ENCODE peak calls at places on chromosomes 11 and 22, in nine cellular contexts. One of them, this sample, is unnamed.

GRCh38 chr11:59801981-59802638 is 8.5 kb downstream of the MRPL16 start:
- DNase-seq in heart left ventricle: peak
- DNase-seq in cardiac fibroblast: peak
- DNase-seq in cardiac muscle cell: peak
- DNase-seq in brain microvascular endothelial cell: peak
- DNase-seq in BJ: no peak
- DNase-seq in NB4: no peak
- DNase-seq in epithelial cell of esophagus: peak
- DNase-seq in stomach: no peak
- DNase-seq in this sample: peak

GRCh38 chr11:68127791-68128681 is 6.8 kb upstream of the CHKA start:
- DNase-seq in heart left ventricle: peak
- DNase-seq in cardiac fibroblast: no peak
- DNase-seq in cardiac muscle cell: peak
- DNase-seq in brain microvascular endothelial cell: no peak
- DNase-seq in BJ: no peak
- DNase-seq in NB4: no peak
- DNase-seq in epithelial cell of esophagus: no peak
- DNase-seq in stomach: peak
- DNase-seq in this sample: no peak

GRCh38 chr11:79212711-79213110 is 228.1 kb downstream of the TENM4 start:
- DNase-seq in heart left ventricle: no peak
- DNase-seq in cardiac fibroblast: no peak
- DNase-seq in cardiac muscle cell: no peak
- DNase-seq in brain microvascular endothelial cell: no peak
- DNase-seq in BJ: no peak
- DNase-seq in NB4: no peak
- DNase-seq in epithelial cell of esophagus: no peak
- DNase-seq in stomach: no peak
- DNase-seq in this sample: peak

GRCh38 chr11:33942954-33943353 is 51.1 kb upstream of the LMO2 start:
- DNase-seq in heart left ventricle: peak
- DNase-seq in cardiac fibroblast: peak
- DNase-seq in cardiac muscle cell: peak
- DNase-seq in brain microvascular endothelial cell: peak
- DNase-seq in BJ: peak
- DNase-seq in NB4: peak
- DNase-seq in epithelial cell of esophagus: peak
- DNase-seq in stomach: no peak
- DNase-seq in this sample: no peak

GRCh38 chr11:77289737-77290136 is 11.7 kb downstream of the GDPD4 start:
- DNase-seq in heart left ventricle: no peak
- DNase-seq in cardiac fibroblast: no peak
- DNase-seq in cardiac muscle cell: no peak
- DNase-seq in brain microvascular endothelial cell: no peak
- DNase-seq in BJ: no peak
- DNase-seq in NB4: no peak
- DNase-seq in epithelial cell of esophagus: no peak
- DNase-seq in stomach: no peak
- DNase-seq in this sample: no peak

GRCh38 chr11:69635804-69636511 is 5.0 kb upstream of the CCND1 start:
- DNase-seq in heart left ventricle: no peak
- DNase-seq in cardiac fibroblast: no peak
- DNase-seq in cardiac muscle cell: no peak
- DNase-seq in brain microvascular endothelial cell: no peak
- DNase-seq in BJ: no peak
- DNase-seq in NB4: no peak
- DNase-seq in epithelial cell of esophagus: no peak
- DNase-seq in stomach: no peak
- DNase-seq in this sample: no peak

GRCh38 chr22:36505998-36506635 is 723 bp downstream of the FOXRED2 start:
- DNase-seq in heart left ventricle: peak
- DNase-seq in cardiac fibroblast: no peak
- DNase-seq in cardiac muscle cell: no peak
- DNase-seq in brain microvascular endothelial cell: no peak
- DNase-seq in BJ: no peak
- DNase-seq in NB4: no peak
- DNase-seq in epithelial cell of esophagus: no peak
- DNase-seq in stomach: no peak
- DNase-seq in this sample: no peak

GRCh38 chr11:12192796-12193514 is 82.6 kb downstream of the MICAL2 start:
- DNase-seq in heart left ventricle: no peak
- DNase-seq in cardiac fibroblast: no peak
- DNase-seq in cardiac muscle cell: no peak
- DNase-seq in brain microvascular endothelial cell: no peak
- DNase-seq in BJ: no peak
- DNase-seq in NB4: no peak
- DNase-seq in epithelial cell of esophagus: no peak
- DNase-seq in stomach: no peak
- DNase-seq in this sample: no peak

GRCh38 chr22:36759481-36760159 is 16.3 kb downstream of the IFT27 start:
- DNase-seq in heart left ventricle: no peak
- DNase-seq in cardiac fibroblast: no peak
- DNase-seq in cardiac muscle cell: no peak
- DNase-seq in brain microvascular endothelial cell: no peak
- DNase-seq in BJ: no peak
- DNase-seq in NB4: no peak
- DNase-seq in epithelial cell of esophagus: no peak
- DNase-seq in stomach: no peak
- DNase-seq in this sample: no peak

GRCh38 chr11:110086892-110087309 is 6.3 kb upstream of the ZC3H12C start:
- DNase-seq in heart left ventricle: no peak
- DNase-seq in cardiac fibroblast: peak
- DNase-seq in cardiac muscle cell: peak
- DNase-seq in brain microvascular endothelial cell: peak
- DNase-seq in BJ: no peak
- DNase-seq in NB4: no peak
- DNase-seq in epithelial cell of esophagus: peak
- DNase-seq in stomach: no peak
- DNase-seq in this sample: no peak

GRCh38 chr11:65047581-65048422 is 6.8 kb downstream of the SAC3D1 start:
- DNase-seq in heart left ventricle: peak
- DNase-seq in cardiac fibroblast: no peak
- DNase-seq in cardiac muscle cell: peak
- DNase-seq in brain microvascular endothelial cell: no peak
- DNase-seq in BJ: no peak
- DNase-seq in NB4: no peak
- DNase-seq in epithelial cell of esophagus: no peak
- DNase-seq in stomach: no peak
- DNase-seq in this sample: no peak

GRCh38 chr11:12167098-12167999 is 57.0 kb downstream of the MICAL2 start:
- DNase-seq in heart left ventricle: peak
- DNase-seq in cardiac fibroblast: peak
- DNase-seq in cardiac muscle cell: peak
- DNase-seq in brain microvascular endothelial cell: peak
- DNase-seq in BJ: peak
- DNase-seq in NB4: peak
- DNase-seq in epithelial cell of esophagus: peak
- DNase-seq in stomach: no peak
- DNase-seq in this sample: peak

GRCh38 chr22:21064917-21065864 is 19.4 kb downstream of the LRRC74B start:
- DNase-seq in heart left ventricle: no peak
- DNase-seq in cardiac fibroblast: no peak
- DNase-seq in cardiac muscle cell: no peak
- DNase-seq in brain microvascular endothelial cell: no peak
- DNase-seq in BJ: no peak
- DNase-seq in NB4: no peak
- DNase-seq in epithelial cell of esophagus: no peak
- DNase-seq in stomach: no peak
- DNase-seq in this sample: no peak

GRCh38 chr22:38967451-38968450 is 10.3 kb downstream of the APOBEC3A start:
- DNase-seq in heart left ventricle: no peak
- DNase-seq in cardiac fibroblast: no peak
- DNase-seq in cardiac muscle cell: no peak
- DNase-seq in brain microvascular endothelial cell: no peak
- DNase-seq in BJ: no peak
- DNase-seq in NB4: peak
- DNase-seq in epithelial cell of esophagus: no peak
- DNase-seq in stomach: peak
- DNase-seq in this sample: no peak

GRCh38 chr11:129423426-129423825 is 47.8 kb downstream of the BARX2 start:
- DNase-seq in heart left ventricle: no peak
- DNase-seq in cardiac fibroblast: no peak
- DNase-seq in cardiac muscle cell: no peak
- DNase-seq in brain microvascular endothelial cell: no peak
- DNase-seq in BJ: no peak
- DNase-seq in NB4: no peak
- DNase-seq in epithelial cell of esophagus: no peak
- DNase-seq in stomach: no peak
- DNase-seq in this sample: no peak

GRCh38 chr11:1367721-1368120 is 22.0 kb upstream of the BRSK2 start:
- DNase-seq in heart left ventricle: no peak
- DNase-seq in cardiac fibroblast: no peak
- DNase-seq in cardiac muscle cell: no peak
- DNase-seq in brain microvascular endothelial cell: no peak
- DNase-seq in BJ: no peak
- DNase-seq in NB4: no peak
- DNase-seq in epithelial cell of esophagus: no peak
- DNase-seq in stomach: no peak
- DNase-seq in this sample: no peak

GRCh38 chr11:126219547-126219946 is 8.0 kb downstream of the FAM118B start:
- DNase-seq in heart left ventricle: no peak
- DNase-seq in cardiac fibroblast: no peak
- DNase-seq in cardiac muscle cell: no peak
- DNase-seq in brain microvascular endothelial cell: no peak
- DNase-seq in BJ: no peak
- DNase-seq in NB4: no peak
- DNase-seq in epithelial cell of esophagus: no peak
- DNase-seq in stomach: no peak
- DNase-seq in this sample: no peak

GRCh38 chr11:26741036-26741435 is 19.2 kb upstream of the SLC5A12 start:
- DNase-seq in heart left ventricle: no peak
- DNase-seq in cardiac fibroblast: peak
- DNase-seq in cardiac muscle cell: peak
- DNase-seq in brain microvascular endothelial cell: peak
- DNase-seq in BJ: no peak
- DNase-seq in NB4: no peak
- DNase-seq in epithelial cell of esophagus: no peak
- DNase-seq in stomach: no peak
- DNase-seq in this sample: no peak

GRCh38 chr22:17754233-17754925 is 19.9 kb downstream of the BID start:
- DNase-seq in heart left ventricle: no peak
- DNase-seq in cardiac fibroblast: no peak
- DNase-seq in cardiac muscle cell: no peak
- DNase-seq in brain microvascular endothelial cell: no peak
- DNase-seq in BJ: no peak
- DNase-seq in NB4: peak
- DNase-seq in epithelial cell of esophagus: no peak
- DNase-seq in stomach: no peak
- DNase-seq in this sample: no peak

GRCh38 chr11:104883342-104883741 is 14.9 kb downstream of the CASP12 start:
- DNase-seq in heart left ventricle: no peak
- DNase-seq in cardiac fibroblast: no peak
- DNase-seq in cardiac muscle cell: no peak
- DNase-seq in brain microvascular endothelial cell: no peak
- DNase-seq in BJ: no peak
- DNase-seq in NB4: no peak
- DNase-seq in epithelial cell of esophagus: peak
- DNase-seq in stomach: no peak
- DNase-seq in this sample: no peak

GRCh38 chr22:48923165-48923875 is 904.4 kb downstream of the BRD1 start:
- DNase-seq in heart left ventricle: no peak
- DNase-seq in cardiac fibroblast: no peak
- DNase-seq in cardiac muscle cell: no peak
- DNase-seq in brain microvascular endothelial cell: no peak
- DNase-seq in BJ: no peak
- DNase-seq in NB4: no peak
- DNase-seq in epithelial cell of esophagus: no peak
- DNase-seq in stomach: peak
- DNase-seq in this sample: no peak

GRCh38 chr11:68840661-68841653 is 759 bp downstream of the CPT1A start:
- DNase-seq in heart left ventricle: peak
- DNase-seq in cardiac fibroblast: peak
- DNase-seq in cardiac muscle cell: peak
- DNase-seq in brain microvascular endothelial cell: no peak
- DNase-seq in BJ: no peak
- DNase-seq in NB4: peak
- DNase-seq in epithelial cell of esophagus: no peak
- DNase-seq in stomach: peak
- DNase-seq in this sample: no peak

DNA sequence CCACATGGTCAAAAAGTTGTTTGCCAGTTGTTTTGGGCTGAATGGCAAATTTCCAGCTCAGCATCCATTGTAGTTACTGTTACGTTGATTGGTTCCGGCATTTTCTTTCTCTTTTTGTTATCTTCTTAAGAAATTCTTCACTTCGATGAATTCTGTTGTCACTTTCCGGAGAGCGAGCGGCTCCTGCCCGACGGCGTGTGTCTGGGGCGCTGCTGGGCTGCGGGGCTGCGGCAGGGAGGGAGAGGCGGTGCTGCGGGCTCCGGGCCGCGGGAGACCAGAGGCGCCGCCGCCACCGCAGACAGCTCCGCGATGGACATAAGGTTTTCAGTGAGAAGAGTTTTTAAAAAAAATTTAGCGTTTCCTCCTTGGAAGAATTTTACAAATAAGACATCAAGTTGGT is 117.4 kb downstream of the RRM1 start:
- DNase-seq in heart left ventricle: no peak
- DNase-seq in cardiac fibroblast: no peak
- DNase-seq in cardiac muscle cell: no peak
- DNase-seq in brain microvascular endothelial cell: no peak
- DNase-seq in BJ: no peak
- DNase-seq in NB4: no peak
- DNase-seq in epithelial cell of esophagus: no peak
- DNase-seq in stomach: no peak
- DNase-seq in this sample: no peak
- H3K4me3 ChIP-seq in heart left ventricle: no peak
- H3K4me3 ChIP-seq in cardiac fibroblast: no peak
- H3K4me3 ChIP-seq in cardiac muscle cell: no peak
- H3K4me3 ChIP-seq in brain microvascular endothelial cell: no peak
- H3K4me3 ChIP-seq in BJ: no peak
- H3K4me3 ChIP-seq in NB4: no peak
- H3K4me3 ChIP-seq in epithelial cell of esophagus: no peak
- H3K4me3 ChIP-seq in stomach: no peak
- H3K4me3 ChIP-seq in this sample: no peak

GRCh38 chr22:27551402-27551801 is 250.2 kb downstream of the MN1 start:
- DNase-seq in heart left ventricle: no peak
- DNase-seq in cardiac fibroblast: no peak
- DNase-seq in cardiac muscle cell: no peak
- DNase-seq in brain microvascular endothelial cell: no peak
- DNase-seq in BJ: no peak
- DNase-seq in NB4: peak
- DNase-seq in epithelial cell of esophagus: no peak
- DNase-seq in stomach: no peak
- DNase-seq in this sample: no peak
- TF ChIP-seq CTCF in heart left ventricle: no peak
- TF ChIP-seq CTCF in cardiac fibroblast: no peak
- TF ChIP-seq CTCF in cardiac muscle cell: no peak
- TF ChIP-seq CTCF in brain microvascular endothelial cell: no peak
- TF ChIP-seq CTCF in BJ: no peak
- TF ChIP-seq CTCF in NB4: no peak
- TF ChIP-seq CTCF in epithelial cell of esophagus: no peak
- TF ChIP-seq CTCF in stomach: no peak
- TF ChIP-seq CTCF in this sample: no peak

GRCh38 chr11:60950933-60951610 is 904 bp downstream of the SLC15A3 start:
- DNase-seq in heart left ventricle: no peak
- DNase-seq in cardiac fibroblast: no peak
- DNase-seq in cardiac muscle cell: peak
- DNase-seq in brain microvascular endothelial cell: no peak
- DNase-seq in BJ: no peak
- DNase-seq in NB4: no peak
- DNase-seq in epithelial cell of esophagus: peak
- DNase-seq in stomach: peak
- DNase-seq in this sample: no peak
- H3K4me3 ChIP-seq in heart left ventricle: peak
- H3K4me3 ChIP-seq in cardiac fibroblast: peak
- H3K4me3 ChIP-seq in cardiac muscle cell: no peak
- H3K4me3 ChIP-seq in brain microvascular endothelial cell: no peak
- H3K4me3 ChIP-seq in BJ: peak
- H3K4me3 ChIP-seq in NB4: no peak
- H3K4me3 ChIP-seq in epithelial cell of esophagus: no peak
- H3K4me3 ChIP-seq in stomach: peak
- H3K4me3 ChIP-seq in this sample: no peak

GRCh38 chr11:66523611-66524010 is 13.2 kb downstream of the BBS1 start:
- DNase-seq in heart left ventricle: peak
- DNase-seq in cardiac fibroblast: no peak
- DNase-seq in cardiac muscle cell: no peak
- DNase-seq in brain microvascular endothelial cell: no peak
- DNase-seq in BJ: no peak
- DNase-seq in NB4: no peak
- DNase-seq in epithelial cell of esophagus: no peak
- DNase-seq in stomach: no peak
- DNase-seq in this sample: no peak
- TF ChIP-seq CTCF in heart left ventricle: no peak
- TF ChIP-seq CTCF in cardiac fibroblast: no peak
- TF ChIP-seq CTCF in cardiac muscle cell: no peak
- TF ChIP-seq CTCF in brain microvascular endothelial cell: no peak
- TF ChIP-seq CTCF in BJ: no peak
- TF ChIP-seq CTCF in NB4: no peak
- TF ChIP-seq CTCF in epithelial cell of esophagus: no peak
- TF ChIP-seq CTCF in stomach: no peak
- TF ChIP-seq CTCF in this sample: no peak